ENCODE peak calls at places on chromosome 1, in eight cellular contexts. V is ovary; L is breast epithelium; M is RWPE2; S is upper lobe of right lung; G is HCT116; C is naive thymus-derived CD4-positive, alpha-beta T cell; E is effector memory CD4-positive, alpha-beta T cell. H is an unnamed sample. For H3K4me1, the result is how much of the 10 kb centered on the place peaks cover.

GRCh38 chr1:184682956-184683355 is 71.7 kb downstream of the EDEM3 start:
- DNase-seq in V (no peak), L (no peak), M (no peak), S (no peak), G (no peak), C (no peak), E (no peak), H (no peak)

GRCh38 chr1:22925111-22925510 is 47.6 kb downstream of the LACTBL1 start:
- DNase-seq in V (no peak), L (no peak), M (peak), S (peak), G (no peak), C (no peak), E (no peak), H (no peak)

GRCh38 chr1:162141273-162142023 is 72.0 kb downstream of the NOS1AP start:
- DNase-seq in V (no peak), L (no peak), M (no peak), S (no peak), G (no peak), C (no peak), E (no peak), H (no peak)

GRCh38 chr1:6544831-6545230 is 9.5 kb downstream of the NOL9 start:
- DNase-seq in V (no peak), L (no peak), M (no peak), S (no peak), G (no peak), C (no peak), E (no peak), H (peak)

GRCh38 chr1:115669886-115670285 is 28.1 kb downstream of the VANGL1 start:
- DNase-seq in V (no peak), L (no peak), M (no peak), S (no peak), G (no peak), C (no peak), E (no peak), H (no peak)

GRCh38 chr1:221085712-221086111 is 206.5 kb downstream of the HLX start:
- DNase-seq in V (no peak), L (no peak), M (no peak), S (no peak), G (no peak), C (no peak), E (no peak), H (no peak)

GRCh38 chr1:232622981-232623380 is 7.0 kb downstream of the SIPA1L2 start:
- DNase-seq in V (no peak), L (no peak), M (no peak), S (no peak), G (no peak), C (no peak), E (no peak), H (no peak)

GRCh38 chr1:66540434-66541032 is 6.6 kb downstream of the SGIP1 start:
- DNase-seq in V (no peak), L (no peak), M (no peak), S (no peak), G (no peak), C (no peak), E (no peak), H (no peak)

GRCh38 chr1:193456883-193457282 is 270.5 kb upstream of the B3GALT2 start:
- DNase-seq in V (no peak), L (no peak), M (no peak), S (no peak), G (no peak), C (no peak), E (no peak), H (no peak)

GRCh38 chr1:159909381-159909780 is 9.4 kb upstream of the CFAP45 start:
- DNase-seq in V (no peak), L (no peak), M (no peak), S (no peak), G (no peak), C (no peak), E (no peak), H (no peak)

GRCh38 chr1:61082336-61083013 is at the start of gene NFIA:
- DNase-seq in V (peak), L (peak), M (peak), S (peak), G (peak), C (peak), E (peak), H (peak)

GRCh38 chr1:13892671-13893325 is 192.8 kb downstream of the PRDM2 start:
- DNase-seq in V (peak), L (no peak), M (no peak), S (no peak), G (no peak), C (no peak), E (no peak), H (no peak)

GRCh38 chr1:244835276-244836134 is at the start of gene COX20:
- DNase-seq in V (peak), L (peak), M (peak), S (peak), G (peak), C (peak), E (peak), H (peak)

GRCh38 chr1:230425252-230426061 is 675 bp downstream of the PGBD5 start:
- DNase-seq in V (no peak), L (no peak), M (no peak), S (no peak), G (no peak), C (peak), E (no peak), H (no peak)

GRCh38 chr1:230429072-230429735 is 3.1 kb upstream of the PGBD5 start:
- DNase-seq in V (no peak), L (no peak), M (no peak), S (no peak), G (no peak), C (no peak), E (no peak), H (no peak)

GRCh38 chr1:230427981-230428380 is 1.8 kb upstream of the PGBD5 start:
- DNase-seq in V (no peak), L (no peak), M (no peak), S (no peak), G (no peak), C (no peak), E (no peak), H (no peak)

GRCh38 chr1:230426246-230427101 is at the start of gene PGBD5:
- DNase-seq in V (peak), L (peak), M (no peak), S (peak), G (no peak), C (peak), E (peak), H (peak)

GRCh38 chr1:230427477-230427876 is 1.3 kb upstream of the PGBD5 start:
- DNase-seq in V (no peak), L (no peak), M (no peak), S (no peak), G (no peak), C (no peak), E (no peak), H (no peak)
- H3K4me1 ChIP-seq in V (under half), L (under half), M (under half), S (under half), G (under half), C (under half), E (under half), H (under half)

DNA sequence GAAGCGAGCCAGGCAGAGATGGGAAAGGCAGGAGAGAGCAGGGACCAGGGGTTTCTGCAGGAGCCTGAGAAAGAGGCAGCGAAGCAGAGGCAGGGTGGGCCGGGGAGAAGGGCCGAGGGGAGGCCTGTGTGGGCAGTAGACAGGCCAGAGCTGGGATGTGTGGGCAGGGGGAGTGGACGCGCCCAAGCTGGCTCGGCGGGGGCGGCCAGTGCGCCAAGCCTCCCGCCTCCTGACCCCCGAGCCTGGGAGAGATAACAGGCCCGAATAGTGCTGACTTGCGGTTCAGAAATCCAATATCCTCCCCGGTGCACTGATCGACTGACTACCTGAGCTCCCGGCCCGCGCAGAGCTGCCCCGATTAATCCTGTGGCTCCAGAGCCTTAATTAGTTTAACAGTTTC is 41.9 kb downstream of the AHDC1 start:
- DNase-seq in V (peak), L (no peak), M (no peak), S (no peak), G (no peak), C (no peak), E (no peak), H (no peak)
- H3K4me1 ChIP-seq in V (under half), L (half or more), M (under half), S (half or more), G (under half), C (under half), E (under half), H (under half)

DNA sequence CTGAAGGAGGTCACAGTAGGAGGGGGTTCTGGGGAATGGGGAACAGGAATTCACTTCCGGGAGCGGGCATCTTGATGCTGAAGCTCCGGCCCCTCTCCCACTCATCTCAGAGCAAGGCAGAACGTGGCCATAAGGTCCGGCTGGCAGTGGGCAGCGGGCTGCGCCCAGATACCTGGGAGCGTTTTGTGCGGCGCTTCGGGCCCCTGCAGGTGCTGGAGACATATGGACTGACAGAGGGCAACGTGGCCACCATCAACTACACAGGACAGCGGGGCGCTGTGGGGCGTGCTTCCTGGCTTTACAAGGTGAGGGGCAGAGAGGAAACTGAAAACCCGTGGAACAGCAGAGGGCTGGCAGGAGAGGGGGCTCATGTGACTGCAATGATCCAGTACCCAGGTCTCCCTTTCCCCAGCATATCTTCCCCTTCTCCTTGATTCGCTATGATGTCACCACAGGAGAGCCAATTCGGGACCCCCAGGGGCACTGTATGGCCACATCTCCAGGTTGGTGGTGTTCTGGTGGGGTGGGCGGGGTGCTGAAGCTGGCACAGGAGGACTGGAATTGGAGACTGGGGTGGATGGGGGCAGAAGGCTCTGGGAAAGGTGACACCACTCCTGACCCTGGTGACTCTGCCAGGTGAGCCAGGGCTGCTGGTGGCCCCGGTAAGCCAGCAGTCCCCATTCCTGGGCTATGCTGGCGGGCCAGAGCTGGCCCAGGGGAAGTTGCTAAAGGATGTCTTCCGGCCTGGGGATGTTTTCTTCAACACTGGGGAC is 3.0 kb downstream of the SLC27A3 start:
- DNase-seq in V (peak), L (no peak), M (no peak), S (no peak), G (no peak), C (no peak), E (no peak), H (no peak)
- H3K4me1 ChIP-seq in V (under half), L (under half), M (under half), S (half or more), G (under half), C (under half), E (under half), H (under half)

GRCh38 chr1:109620890-109621289 is 1.3 kb downstream of the AMPD2 start:
- DNase-seq in V (peak), L (peak), M (peak), S (peak), G (peak), C (peak), E (peak), H (peak)

GRCh38 chr1:109619655-109620395 is at the start of gene AMPD2:
- DNase-seq in V (peak), L (peak), M (no peak), S (peak), G (peak), C (peak), E (peak), H (peak)

GRCh38 chr1:109621402-109622101 is 1.9 kb downstream of the AMPD2 start:
- DNase-seq in V (no peak), L (no peak), M (no peak), S (no peak), G (no peak), C (no peak), E (no peak), H (peak)

GRCh38 chr1:109619405-109619654 is at the start of gene GNAT2:
- DNase-seq in V (no peak), L (no peak), M (no peak), S (no peak), G (no peak), C (no peak), E (no peak), H (no peak)

DNA sequence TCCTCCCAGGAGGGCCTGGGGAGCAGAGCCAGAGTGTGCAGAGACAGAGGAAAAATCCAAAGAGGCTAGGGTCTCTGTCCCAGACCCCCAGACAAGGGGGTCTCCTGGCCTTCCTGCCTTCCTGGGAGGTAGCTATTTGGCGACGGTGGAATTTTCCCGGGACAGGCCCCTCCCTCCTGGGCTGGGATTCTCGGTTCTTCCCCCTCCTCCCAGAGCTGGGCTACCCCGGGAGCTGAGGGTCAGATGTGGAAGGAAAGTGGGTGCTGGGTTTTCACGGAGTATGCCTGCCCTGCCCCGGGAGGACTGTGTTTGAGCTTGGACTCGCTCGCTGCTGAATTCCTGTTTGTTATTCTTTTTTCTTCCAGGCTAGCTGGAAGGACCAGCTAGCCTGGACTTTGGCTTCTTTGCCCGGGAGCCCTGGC is 770 bp downstream of the AMPD2 start:
- DNase-seq in V (peak), L (no peak), M (no peak), S (peak), G (no peak), C (no peak), E (no peak), H (no peak)
- H3K4me1 ChIP-seq in V (under half), L (under half), M (under half), S (half or more), G (under half), C (under half), E (half or more), H (half or more)

GRCh38 chr1:152873495-152873894 is 4.6 kb upstream of the SMCP start:
- DNase-seq in V (no peak), L (no peak), M (no peak), S (no peak), G (no peak), C (no peak), E (no peak), H (no peak)
- H3K4me1 ChIP-seq in V (under half), L (under half), M (under half), S (under half), G (under half), C (under half), E (under half), H (under half)

DNA sequence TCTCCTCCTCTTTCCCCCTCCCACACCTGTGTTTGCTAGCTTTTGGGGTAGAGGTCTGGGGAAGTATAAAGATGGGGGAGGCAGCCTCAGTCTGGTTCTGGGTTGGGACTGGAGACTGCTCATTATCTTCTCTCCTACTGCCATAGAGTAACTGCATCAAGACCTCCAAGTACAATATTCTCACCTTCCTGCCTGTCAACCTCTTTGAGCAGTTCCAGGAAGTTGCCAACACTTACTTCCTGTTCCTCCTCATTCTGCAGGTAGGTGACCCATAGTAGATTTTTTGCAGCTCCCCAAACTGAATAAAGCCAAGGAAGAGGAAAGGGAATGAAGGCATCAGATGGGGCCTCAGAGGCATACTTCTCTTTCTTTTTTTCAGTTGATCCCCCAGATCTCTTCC is 5.3 kb downstream of the ATP8B2 start:
- DNase-seq in V (no peak), L (no peak), M (no peak), S (no peak), G (no peak), C (no peak), E (no peak), H (no peak)
- H3K4me1 ChIP-seq in V (under half), L (under half), M (under half), S (under half), G (under half), C (half or more), E (half or more), H (half or more)